ENCODE peak calls at places on chromosomes 5 and 9, in four cellular contexts. G is GM12878, D is IMR-90, Q is K562. Y is an unnamed sample.
A peak's percentile ranks its signal among the peaks of the same experiment; 100 is the strongest.

GRCh38 chr5:139459451-139459934 is 3.0 kb downstream of the ECSCR start:
- DNase-seq in Q (no peak), G (peak; percentile 64), D (no peak), Y (peak; percentile 89)

GRCh38 chr5:175123542-175123941 is 320.4 kb downstream of the DRD1 start:
- DNase-seq in D (no peak), G (no peak), Q (no peak), Y (no peak)

GRCh38 chr5:83548556-83548955 is 77.0 kb downstream of the VCAN start:
- DNase-seq in D (peak; percentile 31), G (no peak), Q (no peak), Y (no peak)

GRCh38 chr5:151451626-151452520 is 4.5 kb downstream of the SLC36A1 start:
- DNase-seq in G (peak; percentile 23), D (peak; percentile 69), Q (peak; percentile 29), Y (no peak)

GRCh38 chr9:12916037-12916436 is 141.2 kb downstream of the LURAP1L start:
- DNase-seq in G (no peak), Q (no peak), D (peak; percentile 19), Y (no peak)

GRCh38 chr5:135095052-135095715 is 61.2 kb upstream of the PITX1 start:
- DNase-seq in Q (no peak), D (no peak), G (no peak), Y (no peak)

GRCh38 chr5:3197237-3197636 is 398.4 kb upstream of the IRX1 start:
- DNase-seq in G (no peak), Q (no peak), D (no peak), Y (no peak)

GRCh38 chr5:170151105-170151831 is 45.6 kb downstream of the FOXI1 start:
- DNase-seq in Q (peak; percentile 95), D (peak; percentile 44), G (no peak), Y (peak; percentile 88)

GRCh38 chr5:81128416-81128815 is 104.7 kb upstream of the CKMT2 start:
- DNase-seq in Q (no peak), D (no peak), G (no peak), Y (no peak)

DNA sequence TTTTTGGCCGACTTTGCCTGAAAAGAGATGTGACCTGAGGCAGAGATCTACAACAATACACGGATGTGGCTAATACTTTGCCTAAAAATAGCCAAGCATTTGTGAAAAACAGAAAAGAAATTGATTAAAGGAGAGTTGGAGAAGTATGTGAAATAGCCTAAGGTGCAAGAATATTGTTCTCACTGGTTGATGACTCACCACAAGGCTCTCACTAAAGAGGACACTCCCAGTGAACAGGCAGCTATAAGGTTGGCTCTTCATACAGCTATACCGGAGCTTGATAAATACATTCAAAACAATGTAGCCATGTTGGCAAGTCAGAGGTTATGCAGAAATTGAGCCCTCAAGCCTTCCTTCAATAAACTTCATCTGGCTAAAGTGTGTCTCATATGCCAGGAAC is 317.2 kb upstream of the GRAMD2B start:
- DNase-seq in D (no peak), G (no peak), Q (no peak), Y (peak; percentile 4)
- TF ChIP-seq FOS in D (no peak), G (no peak), Q (no peak), Y (no peak)

DNA sequence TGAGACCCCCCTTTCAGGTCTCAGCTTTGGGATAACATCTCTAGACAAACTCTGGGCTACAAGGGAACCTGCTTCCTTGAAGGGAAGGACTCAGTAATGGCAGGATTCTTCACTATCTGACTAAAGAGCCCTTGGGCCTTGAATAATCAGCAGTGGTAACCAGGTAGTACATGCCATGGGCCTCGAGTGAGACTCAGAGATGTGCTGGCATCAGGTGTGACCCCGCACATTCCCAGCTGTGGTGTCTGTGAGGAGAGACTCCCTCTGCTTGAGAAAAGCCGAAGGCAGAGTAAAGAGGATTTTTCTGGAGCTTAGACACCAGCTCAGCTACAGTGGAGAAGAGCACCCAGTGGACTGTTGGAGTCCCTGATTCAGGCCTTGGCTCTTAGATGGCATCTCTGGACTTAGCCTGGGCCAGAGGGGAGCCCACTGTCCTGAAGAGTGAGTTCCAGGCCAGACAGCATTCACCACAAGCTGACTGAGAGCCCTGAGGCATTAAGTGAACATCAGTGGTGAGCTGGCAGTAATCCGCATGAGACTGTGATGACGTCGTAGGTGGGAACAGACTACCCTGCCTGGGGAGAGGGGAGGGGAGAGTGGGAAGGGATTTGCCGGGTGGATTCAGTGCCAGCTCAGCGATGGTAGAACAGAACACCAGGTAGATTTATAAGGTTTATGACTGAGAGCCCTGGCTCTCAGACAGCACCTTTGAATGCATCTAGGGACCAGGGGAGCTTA is 5.3 kb upstream of the ZNF782 start:
- DNase-seq in D (peak; percentile 76), G (no peak), Q (no peak), Y (no peak)
- H2AFZ ChIP-seq in D (no peak overlapping the region), G (no peak overlapping the region), Q (no peak overlapping the region), Y (no peak overlapping the region)

GRCh38 chr5:10793785-10794184 is 32.8 kb upstream of the DAP start:
- DNase-seq in G (no peak), Q (no peak), D (no peak), Y (no peak)

GRCh38 chr5:10800852-10801251 is 39.8 kb upstream of the DAP start:
- DNase-seq in Q (no peak), D (no peak), G (no peak), Y (no peak)

GRCh38 chr5:10792336-10792735 is 31.3 kb upstream of the DAP start:
- DNase-seq in G (no peak), D (no peak), Q (no peak), Y (no peak)

GRCh38 chr5:10801931-10802674 is 41.1 kb upstream of the DAP start:
- DNase-seq in Q (peak; percentile 19), D (no peak), G (no peak), Y (peak; percentile 8)

DNA sequence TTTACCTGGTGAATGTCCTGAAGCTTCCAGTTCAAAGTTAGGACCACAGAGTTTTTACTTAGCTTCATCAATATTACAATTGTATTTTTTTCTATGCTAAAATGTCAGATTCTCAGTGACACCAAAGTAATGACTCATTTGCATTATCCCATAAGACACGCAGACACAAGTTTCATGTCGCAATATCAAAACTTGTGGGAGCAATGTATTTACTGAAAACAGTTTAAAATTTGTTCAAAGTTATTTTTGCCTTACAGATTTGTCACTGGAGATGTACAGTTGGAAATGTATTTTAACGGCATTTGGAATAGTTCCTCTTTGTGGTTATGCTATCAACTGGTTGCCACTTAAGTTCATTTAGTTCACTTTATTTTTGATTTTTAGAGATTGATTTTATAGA is 36.2 kb upstream of the DAP start:
- DNase-seq in G (no peak), Q (no peak), D (peak; percentile 37), Y (no peak)
- TF ChIP-seq FOS in G (no peak), Q (no peak), D (no peak), Y (no peak)

GRCh38 chr9:37602817-37603216 is 10.4 kb upstream of the TOMM5 start:
- DNase-seq in Q (no peak), G (no peak), D (no peak), Y (no peak)
- H2AFZ ChIP-seq in Q (no peak overlapping the region), G (no peak overlapping the region), D (no peak overlapping the region), Y (no peak overlapping the region)

Y was measured in endothelial cell of umbilical vein.